ENCODE peak calls at places on chromosome 4, in eight cellular contexts. W is NCI-H1092 treated with DMSO at 0.1 percent for 48 hours; J is activated CD4-positive, alpha-beta memory T cell treated with anti-CD3 and anti-CD28 coated beads, Interleukin-2, amount 10 ng/mL, durations not matched to agents 7 days and 5 days; K is germinal center; S is stimulated activated CD8-positive, alpha-beta memory T cell treated with anti-CD3 and anti-CD28 coated beads, Interleukin-2, amount 100 ng/mL, for 1 hour; B is choroid plexus epithelial cell; P is transverse colon; H is T-helper 17 cell. G is an unnamed sample.

GRCh38 chr4:54498661-54499111 is 159.1 kb upstream of the KIT start:
- DNase-seq in W (no peak), H (no peak), B (peak; percentile 59), S (no peak), J (no peak), P (no peak), K (no peak), G (no peak)

GRCh38 chr4:127809173-127809800 is 27.2 kb downstream of the HSPA4L start:
- DNase-seq in J (no peak), B (peak; percentile 61), H (no peak), K (no peak), W (no peak), S (no peak), P (no peak), G (no peak)

GRCh38 chr4:14196141-14196540 is 568.6 kb upstream of the BOD1L1 start:
- DNase-seq in J (no peak), P (no peak), W (no peak), H (no peak), S (no peak), K (no peak), B (peak; percentile 83), G (no peak)

GRCh38 chr4:178296669-178297068 is 854.4 kb upstream of the AGA start:
- DNase-seq in J (no peak), B (no peak), W (no peak), S (no peak), K (no peak), P (no peak), H (no peak), G (no peak)

GRCh38 chr4:17523626-17524025 is 8.7 kb downstream of the CLRN2 start:
- DNase-seq in B (no peak), K (no peak), W (no peak), H (no peak), S (no peak), J (no peak), P (no peak), G (no peak)

GRCh38 chr4:13988347-13989265 is 361.1 kb upstream of the BOD1L1 start:
- DNase-seq in S (no peak), W (no peak), H (no peak), K (no peak), J (no peak), B (peak; percentile 99), P (no peak), G (no peak)

GRCh38 chr4:182192511-182193181 is 50.6 kb upstream of the TENM3 start:
- DNase-seq in H (no peak), P (no peak), W (no peak), B (peak; percentile 70), J (no peak), K (no peak), S (no peak), G (no peak)

GRCh38 chr4:110108960-110109359 is 89.5 kb downstream of the ELOVL6 start:
- DNase-seq in B (no peak), S (no peak), H (no peak), K (no peak), J (no peak), P (no peak), W (no peak), G (no peak)

GRCh38 chr4:27490315-27490714 is 629.7 kb downstream of the STIM2 start:
- DNase-seq in B (no peak), J (no peak), K (no peak), P (no peak), H (no peak), W (no peak), S (no peak), G (no peak)

GRCh38 chr4:161336016-161336415 is 827.8 kb downstream of the FSTL5 start:
- DNase-seq in J (no peak), H (no peak), B (no peak), P (no peak), K (no peak), S (no peak), W (no peak), G (no peak)

GRCh38 chr4:106868381-106869035 is 167.6 kb downstream of the DKK2 start:
- DNase-seq in W (no peak), K (no peak), S (no peak), J (no peak), B (peak; percentile 90), P (no peak), H (no peak), G (no peak)

GRCh38 chr4:133775881-133776280 is 425.7 kb downstream of the PABPC4L start:
- DNase-seq in W (no peak), P (no peak), S (no peak), K (no peak), H (no peak), B (peak; percentile 47), J (no peak), G (no peak)

GRCh38 chr4:42401171-42401570 is 3.9 kb downstream of the SHISA3 start:
- DNase-seq in K (no peak), B (no peak), W (no peak), H (no peak), S (no peak), J (no peak), P (no peak), G (no peak)

GRCh38 chr4:68465058-68465457 is 17.8 kb downstream of the TMPRSS11E start:
- DNase-seq in W (no peak), K (no peak), B (no peak), H (no peak), P (no peak), J (no peak), S (no peak), G (no peak)

GRCh38 chr4:173990126-173990878 is 293.2 kb downstream of the FBXO8 start:
- DNase-seq in P (no peak), B (peak; percentile 69), J (no peak), K (no peak), W (peak; percentile 24), S (no peak), H (no peak), G (no peak)

GRCh38 chr4:153757407-153757806 is 2.4 kb downstream of the RNF175 start:
- DNase-seq in W (no peak), H (no peak), P (no peak), J (no peak), S (no peak), K (no peak), B (peak; percentile 20), G (no peak)

GRCh38 chr4:56861365-56861764 is 39.9 kb upstream of the SPINK2 start:
- DNase-seq in H (no peak), P (no peak), J (no peak), W (no peak), B (peak; percentile 78), S (no peak), K (no peak), G (no peak)

GRCh38 chr4:167544391-167544790 is 310.1 kb upstream of the SPOCK3 start:
- DNase-seq in P (no peak), S (no peak), W (no peak), B (no peak), K (no peak), H (no peak), J (no peak), G (no peak)

GRCh38 chr4:25466966-25467697 is 90.1 kb downstream of the ANAPC4 start:
- DNase-seq in B (peak; percentile 51), J (no peak), K (no peak), S (no peak), W (no peak), P (no peak), H (no peak), G (no peak)

GRCh38 chr4:1470393-1470670 is 64.1 kb upstream of the NKX1-1 start:
- DNase-seq in J (no peak), B (no peak), H (no peak), P (no peak), S (no peak), W (no peak), K (no peak), G (no peak)

GRCh38 chr4:140222175-140222574 is 68.2 kb upstream of the MAML3 start:
- DNase-seq in J (no peak), S (no peak), H (no peak), W (no peak), P (no peak), K (no peak), B (peak; percentile 57), G (no peak)